ENCODE peak calls at places on chromosomes 13 and 19, in seven cellular contexts. Y, D, K, P, G, F and U are unnamed samples.

GRCh38 chr13:33727356-33728083 is 90.4 kb upstream of the RFC3 start:
- DNase-seq in Y (no peak), G (no peak), K (no peak), F (peak; percentile 18), P (no peak), D (no peak), U (no peak)

GRCh38 chr19:4567584-4568071 is 8.1 kb upstream of the SEMA6B start:
- DNase-seq in D (peak; percentile 50), G (peak; percentile 56), Y (peak; percentile 47), F (peak; percentile 60), P (no peak), K (peak; percentile 83), U (no peak)

GRCh38 chr19:12628040-12629022 is 17.6 kb downstream of the ZNF791 start:
- DNase-seq in F (peak; percentile 54), P (no peak), Y (peak; percentile 49), K (no peak), G (peak; percentile 11), D (no peak), U (no peak)

GRCh38 chr19:2810141-2811091 is 9.3 kb upstream of the ZNF554 start:
- DNase-seq in G (no peak), F (no peak), D (no peak), K (no peak), Y (no peak), P (no peak), U (no peak)

GRCh38 chr19:30587869-30588268 is 215.7 kb downstream of the ZNF536 start:
- DNase-seq in F (no peak), G (no peak), K (no peak), D (no peak), Y (no peak), P (no peak), U (no peak)

GRCh38 chr13:51225034-51225433 is 2.8 kb downstream of the FAM124A start:
- DNase-seq in D (no peak), F (peak; percentile 43), P (no peak), G (peak; percentile 24), K (no peak), Y (no peak), U (no peak)

GRCh38 chr19:49847731-49848696 is 2.9 kb upstream of the PTOV1 start:
- DNase-seq in G (peak; percentile 88), D (no peak), F (peak; percentile 93), K (no peak), Y (peak; percentile 90), P (peak; percentile 40), U (peak; percentile 86)

GRCh38 chr13:110450016-110450900 is 111.3 kb downstream of the RAB20 start:
- DNase-seq in F (no peak), Y (no peak), K (peak; percentile 37), G (no peak), D (no peak), P (no peak), U (no peak)

GRCh38 chr13:113804703-113805430 is 45.8 kb downstream of the TMEM255B start:
- DNase-seq in D (no peak), F (no peak), Y (no peak), K (peak; percentile 74), P (no peak), G (no peak), U (no peak)

GRCh38 chr19:47473336-47473735 is 1.6 kb upstream of the SLC8A2 start:
- DNase-seq in Y (no peak), P (no peak), K (no peak), G (no peak), D (no peak), F (no peak), U (no peak)

GRCh38 chr19:28972144-28972543 is 240.8 kb downstream of the UQCRFS1 start:
- DNase-seq in P (no peak), K (no peak), D (no peak), F (no peak), G (no peak), Y (no peak), U (no peak)

GRCh38 chr19:8731428-8732169 is 10.2 kb downstream of the OR2Z1 start:
- DNase-seq in F (no peak), P (no peak), G (no peak), K (no peak), D (no peak), Y (no peak), U (no peak)

GRCh38 chr19:5987077-5987818 is 9.3 kb upstream of the RANBP3 start:
- DNase-seq in D (peak; percentile 86), K (no peak), Y (peak; percentile 81), P (peak; percentile 58), G (peak; percentile 82), F (peak; percentile 82), U (peak; percentile 30)

GRCh38 chr13:114024603-114025431 is 50.9 kb upstream of the C13orf46 start:
- DNase-seq in F (no peak), D (no peak), G (no peak), K (no peak), Y (no peak), P (no peak), U (no peak)

GRCh38 chr19:42634409-42635232 is 39.9 kb upstream of the CEACAM8 start:
- DNase-seq in K (no peak), D (no peak), F (peak; percentile 35), G (peak; percentile 51), Y (peak; percentile 9), P (no peak), U (no peak)

GRCh38 chr19:1634242-1634937 is 18.0 kb downstream of the TCF3 start:
- DNase-seq in Y (no peak), K (no peak), G (no peak), F (no peak), D (no peak), P (no peak), U (no peak)

GRCh38 chr13:30908416-30908980 is 2.4 kb downstream of the MEDAG start:
- DNase-seq in P (no peak), G (no peak), K (no peak), D (no peak), Y (peak; percentile 60), F (peak; percentile 72), U (no peak)

GRCh38 chr19:17829855-17830566 is 8.7 kb upstream of the INSL3 start:
- DNase-seq in F (peak; percentile 44), D (peak; percentile 69), Y (peak; percentile 21), P (no peak), G (peak; percentile 79), K (peak; percentile 76), U (no peak)

GRCh38 chr13:114035583-114036501 is 62.0 kb upstream of the C13orf46 start:
- DNase-seq in Y (peak; percentile 41), G (no peak), P (no peak), K (no peak), F (peak; percentile 40), D (peak; percentile 18), U (no peak)

GRCh38 chr19:19460258-19460731 is 54.8 kb downstream of the GATAD2A start:
- DNase-seq in P (no peak), G (peak; percentile 53), Y (no peak), D (no peak), F (peak; percentile 32), K (peak; percentile 70), U (no peak)

GRCh38 chr19:19461306-19461670 is 54.1 kb downstream of the TSSK6 start:
- DNase-seq in D (no peak), F (no peak), Y (no peak), K (no peak), P (no peak), G (no peak), U (no peak)

GRCh38 chr19:19463348-19464117 is 51.8 kb downstream of the TSSK6 start:
- DNase-seq in P (no peak), D (no peak), G (peak; percentile 52), Y (peak; percentile 82), K (peak; percentile 80), F (peak; percentile 87), U (no peak)

GRCh38 chr19:19460761-19461265 is 54.5 kb downstream of the TSSK6 start:
- DNase-seq in F (peak; percentile 32), P (no peak), K (peak; percentile 89), G (no peak), Y (no peak), D (peak; percentile 57), U (no peak)

GRCh38 chr19:19461671-19462622 is 53.4 kb downstream of the TSSK6 start:
- DNase-seq in D (peak; percentile 96), G (peak; percentile 34), K (peak; percentile 91), P (no peak), Y (peak; percentile 70), F (peak; percentile 37), U (peak; percentile 66)
- TF ChIP-seq CTCF in D (no peak), G (no peak), K (no peak), P (no peak), Y (no peak), F (no peak), U (no peak)

GRCh38 chr13:42000836-42001235 is 39.9 kb upstream of the VWA8 start:
- DNase-seq in F (no peak), G (no peak), D (no peak), Y (no peak), P (no peak), K (no peak), U (peak; percentile 9)

GRCh38 chr13:41991936-41992335 is 31.0 kb upstream of the VWA8 start:
- DNase-seq in P (no peak), F (no peak), G (no peak), D (no peak), K (no peak), Y (no peak), U (no peak)

GRCh38 chr13:42001580-42001979 is 40.7 kb upstream of the VWA8 start:
- DNase-seq in Y (peak; percentile 67), G (peak; percentile 83), D (peak; percentile 45), K (no peak), P (peak; percentile 36), F (peak; percentile 85), U (peak; percentile 25)

DNA sequence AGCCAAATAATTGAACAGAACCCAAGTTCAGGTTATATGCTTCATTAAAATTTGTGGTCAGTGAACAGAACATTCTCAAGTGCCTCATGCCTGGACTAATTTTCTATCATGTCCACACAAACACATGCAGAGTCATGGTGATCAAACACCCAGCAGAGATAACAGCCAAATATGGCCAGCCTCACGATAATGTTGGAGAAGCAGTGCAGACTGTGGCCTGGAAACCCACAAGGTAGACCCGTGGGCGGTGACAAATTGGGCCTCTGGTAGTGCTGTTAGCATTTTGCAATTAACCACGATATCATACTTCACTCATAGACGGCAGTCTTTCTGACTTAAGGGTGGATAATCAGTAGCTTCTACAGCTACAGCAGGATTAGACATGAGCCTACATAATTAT is 35.0 kb upstream of the VWA8 start:
- DNase-seq in D (no peak), P (peak; percentile 65), F (peak; percentile 61), Y (peak; percentile 21), G (peak; percentile 77), K (no peak), U (no peak)
- H3K4me3 ChIP-seq in D (no peak overlapping the region), P (no peak overlapping the region), F (no peak overlapping the region), Y (no peak overlapping the region), G (no peak overlapping the region), K (no peak overlapping the region), U (no peak overlapping the region)

DNA sequence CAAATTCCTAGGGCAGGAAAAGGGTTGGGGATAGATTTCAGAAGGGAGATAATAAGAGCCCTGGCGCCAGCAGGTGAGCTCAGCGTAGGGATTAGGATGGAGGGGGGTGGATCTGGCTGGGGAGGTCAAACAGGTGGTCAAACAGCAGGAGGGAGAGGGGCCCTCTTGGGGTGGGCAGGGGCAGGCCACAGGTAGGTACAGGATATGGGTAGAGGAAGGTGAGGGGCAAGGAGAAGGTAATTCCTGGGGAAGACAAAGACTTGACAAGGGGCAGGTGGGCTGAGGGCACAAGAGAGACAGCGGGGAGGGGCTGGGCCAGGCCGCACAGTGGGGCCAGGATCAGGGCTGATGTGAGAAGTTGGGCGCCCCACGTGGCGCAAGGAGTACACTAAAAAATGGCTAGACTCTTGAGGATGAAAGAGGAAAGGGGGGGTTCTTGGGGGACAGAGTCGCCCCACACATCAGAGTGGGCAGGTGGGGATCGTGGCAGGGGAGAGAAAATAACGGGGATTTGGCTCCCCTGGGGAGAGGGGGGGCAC is 713 bp downstream of the KRI1 start:
- DNase-seq in P (no peak), D (peak; percentile 50), F (peak; percentile 40), Y (peak; percentile 32), K (peak; percentile 81), G (peak; percentile 41), U (no peak)
- TF ChIP-seq CTCF in P (peak; percentile 39), D (peak; percentile 45), F (peak; percentile 20), Y (peak; percentile 25), K (no peak), G (peak; percentile 40), U (peak; percentile 39)

GRCh38 chr13:20714563-20715339 is 11.3 kb downstream of the IL17D start:
- DNase-seq in D (no peak), F (peak; percentile 94), K (no peak), G (no peak), Y (peak; percentile 94), P (no peak), U (no peak)
- H3K4me3 ChIP-seq in D (no peak overlapping the region), F (peak overlapping the region; percentile 1), K (no peak overlapping the region), G (no peak overlapping the region), Y (no peak overlapping the region), P (no peak overlapping the region), U (no peak overlapping the region)